ENCODE peak calls at places on chromosomes 3 and 15, in eight cellular contexts. A, F, I, Z, Y, C, O and H are unnamed samples.

GRCh38 chr15:43974852-43975251 is 148.1 kb downstream of the WDR76 start:
- ATAC-seq in A (no peak), F (no peak), I (peak; percentile 66), O (no peak), Y (no peak), C (no peak), Z (no peak), H (no peak)

GRCh38 chr15:51952805-51953204 is 18.8 kb downstream of the LEO1 start:
- ATAC-seq in Z (no peak), A (no peak), F (no peak), I (no peak), Y (no peak), C (no peak), O (no peak), H (no peak)

GRCh38 chr15:39472661-39473657 is 107.9 kb upstream of the THBS1 start:
- ATAC-seq in F (no peak), A (peak; percentile 97), Y (peak; percentile 78), Z (no peak), C (no peak), I (peak; percentile 95), O (peak; percentile 64), H (no peak)

GRCh38 chr15:70762469-70763119 is 764 bp downstream of the UACA start:
- ATAC-seq in C (peak; percentile 20), I (peak; percentile 46), O (peak; percentile 61), Y (peak; percentile 55), A (peak; percentile 58), F (peak; percentile 79), Z (peak; percentile 50), H (peak; percentile 26)

GRCh38 chr15:78351539-78351938 is 11.4 kb downstream of the CRABP1 start:
- ATAC-seq in Z (peak; percentile 53), C (no peak), O (no peak), F (no peak), I (no peak), A (no peak), Y (no peak), H (no peak)

GRCh38 chr3:180179562-180179961 is 142.8 kb upstream of the PEX5L start:
- ATAC-seq in I (no peak), A (no peak), Z (no peak), O (no peak), Y (no peak), F (no peak), C (no peak), H (no peak)

GRCh38 chr3:48194446-48195071 is 6.3 kb upstream of the CDC25A start:
- ATAC-seq in Y (peak; percentile 83), I (peak; percentile 70), F (peak; percentile 65), Z (no peak), A (peak; percentile 46), O (no peak), C (no peak), H (peak; percentile 14)

GRCh38 chr15:97718509-97718908 is 242.0 kb upstream of the ARRDC4 start:
- ATAC-seq in Z (no peak), F (no peak), C (no peak), A (no peak), Y (peak; percentile 43), O (no peak), I (no peak), H (no peak)

GRCh38 chr3:136173939-136174338 is 22.2 kb downstream of the MSL2 start:
- ATAC-seq in A (no peak), F (no peak), I (no peak), Z (no peak), C (no peak), O (no peak), Y (no peak), H (no peak)

GRCh38 chr15:89016549-89017041 is 71.7 kb upstream of the ABHD2 start:
- ATAC-seq in C (no peak), Y (no peak), O (peak; percentile 31), A (peak; percentile 52), F (no peak), I (no peak), Z (no peak), H (peak; percentile 7)